ENCODE peak calls at places on chromosomes 2 and 18, in four cellular contexts. Y is H1, F is K562, S is HCT116. E is an unnamed sample.

GRCh38 chr2:237964578-237965404 is 2.0 kb upstream of the UBE2F start:
- DNase-seq in Y (no peak), S (no peak), F (peak; percentile 96), E (no peak)

GRCh38 chr18:54043484-54044256 is 180.8 kb downstream of the MBD2 start:
- DNase-seq in S (no peak), F (no peak), Y (no peak), E (no peak)

GRCh38 chr2:135149251-135149650 is 97.2 kb downstream of the RAB3GAP1 start:
- DNase-seq in Y (no peak), F (no peak), S (no peak), E (no peak)

GRCh38 chr2:230902180-230902899 is 22.7 kb downstream of the GPR55 start:
- DNase-seq in S (peak; percentile 54), Y (peak; percentile 51), F (peak; percentile 78), E (no peak)

GRCh38 chr2:69271831-69272257 is 115.2 kb downstream of the GFPT1 start:
- DNase-seq in F (no peak), S (no peak), Y (no peak), E (no peak)

GRCh38 chr18:59737776-59738295 is 40.6 kb upstream of the CCBE1 start:
- DNase-seq in Y (no peak), F (no peak), S (no peak), E (no peak)

GRCh38 chr2:195902857-195903256 is 165.8 kb downstream of the DNAH7 start:
- DNase-seq in S (no peak), F (no peak), Y (no peak), E (no peak)

GRCh38 chr2:189018636-189019035 is 44.5 kb downstream of the COL3A1 start:
- DNase-seq in F (no peak), S (no peak), Y (no peak), E (no peak)

GRCh38 chr2:223897669-223898314 is 47.3 kb downstream of the WDFY1 start:
- DNase-seq in Y (no peak), F (no peak), S (no peak), E (no peak)

GRCh38 chr2:138474093-138474834 is 27.3 kb upstream of the SPOPL start:
- DNase-seq in S (no peak), Y (no peak), F (peak; percentile 72), E (no peak)

GRCh38 chr2:169795181-169795580 is 3.5 kb upstream of the SSB start:
- DNase-seq in Y (no peak), S (no peak), F (no peak), E (no peak)

GRCh38 chr2:222309361-222309760 is 10.6 kb upstream of the PAX3 start:
- DNase-seq in F (no peak), S (no peak), Y (no peak), E (no peak)

GRCh38 chr2:193963472-193964119 is 1693.4 kb upstream of the SLC39A10 start:
- DNase-seq in Y (no peak), F (peak; percentile 5), S (peak; percentile 36), E (no peak)

GRCh38 chr2:17242813-17243485 is 275.3 kb downstream of the RAD51AP2 start:
- DNase-seq in F (no peak), Y (no peak), S (no peak), E (no peak)

GRCh38 chr2:216064014-216064630 is 17.5 kb downstream of the PECR start:
- DNase-seq in S (no peak), F (no peak), Y (no peak), E (no peak)

GRCh38 chr2:238239872-238240760 is at the start of gene HES6:
- DNase-seq in Y (peak; percentile 75), F (peak; percentile 92), S (peak; percentile 65), E (no peak)

GRCh38 chr2:47379384-47379783 is 23.6 kb upstream of the MSH2 start:
- DNase-seq in S (no peak), F (no peak), Y (no peak), E (no peak)

GRCh38 chr2:47373747-47374146 is 29.2 kb upstream of the MSH2 start:
- DNase-seq in S (no peak), Y (no peak), F (peak; percentile 66), E (no peak)
- TF ChIP-seq EGR1 in S (no peak), Y (no peak), F (no peak), E (no peak)

GRCh38 chr2:180360283-180360618 is 353.2 kb upstream of the CWC22 start:
- DNase-seq in S (no peak), Y (no peak), F (no peak), E (no peak)

GRCh38 chr2:180364719-180365118 is 357.6 kb upstream of the CWC22 start:
- DNase-seq in Y (no peak), S (no peak), F (no peak), E (no peak)

GRCh38 chr2:180358458-180358857 is 351.4 kb upstream of the CWC22 start:
- DNase-seq in Y (no peak), S (no peak), F (no peak), E (no peak)

GRCh38 chr2:180356676-180357075 is 349.6 kb upstream of the CWC22 start:
- DNase-seq in S (no peak), Y (no peak), F (no peak), E (no peak)

DNA sequence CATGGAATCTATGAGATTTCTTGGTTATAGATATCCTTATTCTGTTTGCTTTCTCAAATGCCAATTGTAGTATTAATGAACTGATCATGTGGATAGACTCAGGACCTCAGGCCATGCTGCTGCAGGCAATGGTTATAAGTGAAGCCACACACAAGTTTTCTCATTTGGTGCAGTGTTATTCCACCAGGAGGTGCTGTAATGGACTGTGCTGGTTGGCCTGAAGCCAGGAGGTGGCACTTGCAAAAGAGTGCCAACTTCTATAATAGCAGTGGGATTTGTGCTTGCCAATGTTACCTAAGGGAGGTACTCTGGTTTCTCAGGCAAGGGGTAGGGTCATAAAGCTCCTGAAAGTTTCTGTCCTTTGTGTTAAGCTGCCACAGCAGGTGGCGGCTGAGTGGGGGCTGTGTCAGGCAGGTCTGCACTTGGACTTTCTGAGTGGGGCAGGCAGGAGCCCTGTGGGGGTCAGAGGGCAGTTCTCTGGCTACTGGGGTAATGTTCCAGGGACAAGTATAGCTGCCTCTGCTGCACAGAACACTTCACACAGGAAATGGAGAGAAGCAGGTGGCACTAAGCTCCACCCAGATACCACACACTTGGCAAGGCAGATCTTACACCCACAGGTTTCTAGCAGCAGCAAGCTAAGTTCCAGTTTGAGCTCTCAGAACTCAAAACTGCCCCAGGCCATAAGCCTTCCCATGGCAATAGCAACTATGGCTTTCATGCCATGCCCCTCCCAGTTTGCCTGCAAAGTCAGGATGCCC is 352.6 kb upstream of the CWC22 start:
- DNase-seq in F (no peak), S (peak; percentile 8), Y (no peak), E (peak; percentile 64)
- TF ChIP-seq EGR1 in F (no peak), S (no peak), Y (no peak), E (no peak)

DNA sequence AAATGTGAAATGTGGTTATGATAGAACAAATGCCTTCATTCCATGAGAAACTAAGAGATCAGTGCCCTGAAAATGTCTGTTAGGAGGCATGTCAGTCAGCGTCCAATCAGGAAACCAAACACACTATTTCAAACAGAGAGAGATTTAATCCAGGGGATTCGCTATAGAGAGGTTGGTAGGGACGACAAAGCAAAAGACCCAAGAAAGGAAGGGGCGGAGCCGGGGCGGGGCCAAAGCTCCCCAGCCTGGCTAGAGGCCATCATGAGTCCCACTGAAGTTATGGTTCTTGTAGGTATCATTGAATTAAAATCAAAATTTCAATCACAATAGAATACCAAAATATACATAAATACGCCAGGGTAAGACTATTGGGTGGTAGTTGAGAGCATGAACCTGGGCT is 32.9 kb upstream of the RNF149 start:
- DNase-seq in F (peak; percentile 37), Y (no peak), S (no peak), E (no peak)
- TF ChIP-seq EGR1 in F (no peak), Y (no peak), S (no peak), E (no peak)

DNA sequence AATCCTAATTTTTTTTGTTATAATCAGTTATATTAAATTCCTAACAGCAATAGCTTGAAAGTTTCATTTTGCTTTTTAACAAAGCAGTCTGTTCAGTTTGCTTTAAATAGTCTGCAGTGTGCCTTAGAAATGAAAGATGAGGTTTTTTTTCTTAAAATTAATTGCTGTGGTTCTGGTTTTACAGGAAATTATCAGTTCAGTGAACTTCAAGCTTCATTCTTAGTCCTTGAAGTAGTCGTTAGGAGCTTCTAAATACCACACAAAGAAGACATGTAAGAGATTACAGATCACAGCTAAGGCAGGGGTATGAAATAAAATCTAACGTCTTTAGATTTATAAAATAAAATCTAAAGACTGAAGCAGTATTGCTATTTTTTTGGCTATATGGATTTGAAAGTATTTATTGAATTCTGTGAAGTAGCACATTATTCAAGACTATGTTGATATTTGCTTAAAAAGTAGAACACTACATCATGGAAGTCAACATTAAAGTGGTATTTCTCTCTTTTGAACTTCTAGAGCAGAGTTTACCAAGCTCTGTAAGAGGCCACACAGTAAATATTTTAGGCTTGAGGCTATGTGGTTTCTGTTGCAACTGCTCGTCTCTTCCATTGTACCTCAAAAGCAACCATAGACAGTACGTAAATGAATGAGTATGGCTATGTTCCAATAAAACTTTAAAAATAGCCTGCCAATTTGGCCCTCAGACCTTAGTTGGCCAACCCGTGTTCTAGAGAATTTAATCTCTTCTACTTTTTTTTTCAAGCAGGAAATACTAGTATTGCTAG is 81.5 kb upstream of the STON1 start:
- DNase-seq in F (no peak), Y (no peak), S (no peak), E (peak; percentile 53)
- TF ChIP-seq EGR1 in F (no peak), Y (no peak), S (no peak), E (no peak)

GRCh38 chr2:107361951-107362350 is 464.7 kb upstream of the RGPD4 start:
- DNase-seq in Y (no peak), F (no peak), S (no peak), E (no peak)

GRCh38 chr2:107358921-107359320 is 467.8 kb upstream of the RGPD4 start:
- DNase-seq in S (no peak), F (no peak), Y (no peak), E (no peak)

GRCh38 chr2:107363811-107364210 is 462.9 kb upstream of the RGPD4 start:
- DNase-seq in Y (no peak), S (no peak), F (no peak), E (no peak)

GRCh38 chr2:107362973-107363372 is 463.7 kb upstream of the RGPD4 start:
- DNase-seq in Y (no peak), F (no peak), S (no peak), E (no peak)

GRCh38 chr2:107364361-107364950 is 462.2 kb upstream of the RGPD4 start:
- DNase-seq in S (no peak), Y (no peak), F (no peak), E (no peak)
- TF ChIP-seq EGR1 in S (no peak), Y (no peak), F (no peak), E (no peak)